ENCODE peak calls at places on chromosomes 1 and 21, in ten cellular contexts. One of them, this sample, is unnamed.

GRCh38 chr1:243580984-243581383 is 269.1 kb downstream of the AKT3 start:
- DNase-seq in MM.1S: no peak
- DNase-seq in uterus: no peak
- DNase-seq in PC-3: no peak
- DNase-seq in thoracic aorta: no peak
- DNase-seq in left ventricle myocardium inferior: no peak
- DNase-seq in brain microvascular endothelial cell: no peak
- DNase-seq in OCI-LY7: no peak
- DNase-seq in stomach: no peak
- DNase-seq in body of pancreas: no peak
- DNase-seq in this sample: no peak

GRCh38 chr1:196433000-196433399 is 175.2 kb downstream of the KCNT2 start:
- DNase-seq in MM.1S: no peak
- DNase-seq in uterus: no peak
- DNase-seq in PC-3: no peak
- DNase-seq in thoracic aorta: no peak
- DNase-seq in left ventricle myocardium inferior: no peak
- DNase-seq in brain microvascular endothelial cell: no peak
- DNase-seq in OCI-LY7: no peak
- DNase-seq in stomach: no peak
- DNase-seq in body of pancreas: no peak
- DNase-seq in this sample: no peak

GRCh38 chr1:20185834-20186782 is at the start of the genes PLA2G2C and UBXN10:
- DNase-seq in MM.1S: no peak
- DNase-seq in uterus: peak
- DNase-seq in PC-3: no peak
- DNase-seq in thoracic aorta: no peak
- DNase-seq in left ventricle myocardium inferior: peak
- DNase-seq in brain microvascular endothelial cell: no peak
- DNase-seq in OCI-LY7: peak
- DNase-seq in stomach: peak
- DNase-seq in body of pancreas: peak
- DNase-seq in this sample: peak

GRCh38 chr1:169509354-169509753 is 23.6 kb upstream of the SLC19A2 start:
- DNase-seq in MM.1S: no peak
- DNase-seq in uterus: no peak
- DNase-seq in PC-3: no peak
- DNase-seq in thoracic aorta: no peak
- DNase-seq in left ventricle myocardium inferior: no peak
- DNase-seq in brain microvascular endothelial cell: no peak
- DNase-seq in OCI-LY7: no peak
- DNase-seq in stomach: no peak
- DNase-seq in body of pancreas: no peak
- DNase-seq in this sample: no peak

GRCh38 chr1:9278585-9279153 is 14.0 kb upstream of the SPSB1 start:
- DNase-seq in MM.1S: no peak
- DNase-seq in uterus: no peak
- DNase-seq in PC-3: no peak
- DNase-seq in thoracic aorta: no peak
- DNase-seq in left ventricle myocardium inferior: no peak
- DNase-seq in brain microvascular endothelial cell: no peak
- DNase-seq in OCI-LY7: no peak
- DNase-seq in stomach: no peak
- DNase-seq in body of pancreas: no peak
- DNase-seq in this sample: no peak

GRCh38 chr1:153597206-153597605 is 15.7 kb downstream of the S100A16 start:
- DNase-seq in MM.1S: no peak
- DNase-seq in uterus: no peak
- DNase-seq in PC-3: peak
- DNase-seq in thoracic aorta: no peak
- DNase-seq in left ventricle myocardium inferior: no peak
- DNase-seq in brain microvascular endothelial cell: peak
- DNase-seq in OCI-LY7: no peak
- DNase-seq in stomach: no peak
- DNase-seq in body of pancreas: no peak
- DNase-seq in this sample: no peak

GRCh38 chr1:179881642-179882252 is 338 bp upstream of the TOR1AIP1 start:
- DNase-seq in MM.1S: no peak
- DNase-seq in uterus: peak
- DNase-seq in PC-3: peak
- DNase-seq in thoracic aorta: peak
- DNase-seq in left ventricle myocardium inferior: no peak
- DNase-seq in brain microvascular endothelial cell: peak
- DNase-seq in OCI-LY7: no peak
- DNase-seq in stomach: peak
- DNase-seq in body of pancreas: peak
- DNase-seq in this sample: no peak

GRCh38 chr1:234743866-234744581 is 134.0 kb upstream of the IRF2BP2 start:
- DNase-seq in MM.1S: no peak
- DNase-seq in uterus: no peak
- DNase-seq in PC-3: no peak
- DNase-seq in thoracic aorta: no peak
- DNase-seq in left ventricle myocardium inferior: no peak
- DNase-seq in brain microvascular endothelial cell: peak
- DNase-seq in OCI-LY7: no peak
- DNase-seq in stomach: no peak
- DNase-seq in body of pancreas: no peak
- DNase-seq in this sample: no peak

GRCh38 chr21:37294674-37295073 is 27.5 kb upstream of the VPS26C start:
- DNase-seq in MM.1S: no peak
- DNase-seq in uterus: no peak
- DNase-seq in PC-3: no peak
- DNase-seq in thoracic aorta: no peak
- DNase-seq in left ventricle myocardium inferior: no peak
- DNase-seq in brain microvascular endothelial cell: no peak
- DNase-seq in OCI-LY7: no peak
- DNase-seq in stomach: no peak
- DNase-seq in body of pancreas: no peak
- DNase-seq in this sample: no peak

GRCh38 chr1:181503130-181503810 is 20.0 kb downstream of the CACNA1E start:
- DNase-seq in MM.1S: no peak
- DNase-seq in uterus: peak
- DNase-seq in PC-3: no peak
- DNase-seq in thoracic aorta: no peak
- DNase-seq in left ventricle myocardium inferior: no peak
- DNase-seq in brain microvascular endothelial cell: no peak
- DNase-seq in OCI-LY7: no peak
- DNase-seq in stomach: no peak
- DNase-seq in body of pancreas: peak
- DNase-seq in this sample: no peak
- H3K27ac ChIP-seq in MM.1S: no peak
- H3K27ac ChIP-seq in uterus: peak
- H3K27ac ChIP-seq in PC-3: no peak
- H3K27ac ChIP-seq in thoracic aorta: no peak
- H3K27ac ChIP-seq in left ventricle myocardium inferior: no peak
- H3K27ac ChIP-seq in brain microvascular endothelial cell: no peak
- H3K27ac ChIP-seq in OCI-LY7: no peak
- H3K27ac ChIP-seq in stomach: peak
- H3K27ac ChIP-seq in body of pancreas: no peak
- H3K27ac ChIP-seq in this sample: no peak

GRCh38 chr1:59669752-59670312 is 144.9 kb upstream of the HOOK1 start:
- DNase-seq in MM.1S: no peak
- DNase-seq in uterus: peak
- DNase-seq in PC-3: no peak
- DNase-seq in thoracic aorta: no peak
- DNase-seq in left ventricle myocardium inferior: peak
- DNase-seq in brain microvascular endothelial cell: peak
- DNase-seq in OCI-LY7: no peak
- DNase-seq in stomach: no peak
- DNase-seq in body of pancreas: peak
- DNase-seq in this sample: no peak
- H3K27ac ChIP-seq in MM.1S: no peak
- H3K27ac ChIP-seq in uterus: peak
- H3K27ac ChIP-seq in PC-3: no peak
- H3K27ac ChIP-seq in thoracic aorta: peak
- H3K27ac ChIP-seq in left ventricle myocardium inferior: peak
- H3K27ac ChIP-seq in brain microvascular endothelial cell: peak
- H3K27ac ChIP-seq in OCI-LY7: no peak
- H3K27ac ChIP-seq in stomach: peak
- H3K27ac ChIP-seq in body of pancreas: peak
- H3K27ac ChIP-seq in this sample: no peak

DNA sequence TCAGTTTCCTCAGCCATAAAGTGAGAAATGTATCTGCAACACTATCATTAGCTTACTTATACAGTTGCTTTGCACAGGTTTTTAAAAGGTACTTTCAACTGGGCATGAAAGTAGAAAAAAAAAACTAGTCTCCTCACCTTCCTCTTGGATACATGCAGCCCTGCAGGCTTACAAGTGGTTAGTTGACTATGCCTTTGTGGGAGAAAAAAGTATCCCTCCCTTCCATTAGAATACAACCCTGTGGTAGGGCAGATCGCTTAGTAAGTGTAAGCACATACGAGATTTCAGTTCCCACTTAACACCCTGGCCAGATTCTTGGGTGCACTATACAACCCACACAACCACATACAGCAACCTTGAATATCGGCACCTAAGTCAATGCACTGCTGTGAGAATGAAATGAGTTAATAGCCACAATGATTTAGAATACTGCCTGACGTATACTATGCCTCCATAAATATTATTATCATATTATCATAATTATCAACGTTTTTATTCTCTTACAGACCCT is 54.7 kb downstream of the PIGK start:
- DNase-seq in MM.1S: no peak
- DNase-seq in uterus: no peak
- DNase-seq in PC-3: no peak
- DNase-seq in thoracic aorta: no peak
- DNase-seq in left ventricle myocardium inferior: no peak
- DNase-seq in brain microvascular endothelial cell: no peak
- DNase-seq in OCI-LY7: no peak
- DNase-seq in stomach: no peak
- DNase-seq in body of pancreas: no peak
- DNase-seq in this sample: no peak
- H3K27ac ChIP-seq in MM.1S: no peak
- H3K27ac ChIP-seq in uterus: no peak
- H3K27ac ChIP-seq in PC-3: no peak
- H3K27ac ChIP-seq in thoracic aorta: no peak
- H3K27ac ChIP-seq in left ventricle myocardium inferior: no peak
- H3K27ac ChIP-seq in brain microvascular endothelial cell: no peak
- H3K27ac ChIP-seq in OCI-LY7: no peak
- H3K27ac ChIP-seq in stomach: no peak
- H3K27ac ChIP-seq in body of pancreas: no peak
- H3K27ac ChIP-seq in this sample: no peak

DNA sequence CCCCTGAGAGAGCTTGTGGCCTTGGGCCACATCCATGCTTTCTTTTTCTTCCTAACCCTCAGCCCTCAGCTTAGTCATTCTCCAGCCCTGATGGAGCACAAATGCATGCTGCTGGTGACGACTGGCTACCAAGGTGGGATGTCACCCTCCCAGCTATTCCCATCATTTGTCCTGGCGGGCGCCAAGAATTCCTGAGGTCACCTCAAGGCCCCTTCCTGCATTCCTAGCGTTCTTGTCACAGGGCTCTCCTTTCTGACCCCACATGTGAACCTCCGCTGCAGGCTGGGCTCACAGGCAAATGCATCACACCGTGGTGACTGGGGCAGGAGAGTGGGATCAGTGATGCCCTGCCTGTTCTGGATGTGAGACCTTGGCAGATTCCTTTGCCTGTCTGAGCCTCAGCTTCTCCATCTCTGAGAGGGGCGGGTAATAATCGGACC is 53.4 kb upstream of the IFFO2 start:
- DNase-seq in MM.1S: no peak
- DNase-seq in uterus: no peak
- DNase-seq in PC-3: peak
- DNase-seq in thoracic aorta: no peak
- DNase-seq in left ventricle myocardium inferior: no peak
- DNase-seq in brain microvascular endothelial cell: peak
- DNase-seq in OCI-LY7: no peak
- DNase-seq in stomach: no peak
- DNase-seq in body of pancreas: peak
- DNase-seq in this sample: no peak
- H3K27ac ChIP-seq in MM.1S: no peak
- H3K27ac ChIP-seq in uterus: peak
- H3K27ac ChIP-seq in PC-3: peak
- H3K27ac ChIP-seq in thoracic aorta: peak
- H3K27ac ChIP-seq in left ventricle myocardium inferior: no peak
- H3K27ac ChIP-seq in brain microvascular endothelial cell: peak
- H3K27ac ChIP-seq in OCI-LY7: no peak
- H3K27ac ChIP-seq in stomach: peak
- H3K27ac ChIP-seq in body of pancreas: peak
- H3K27ac ChIP-seq in this sample: no peak

DNA sequence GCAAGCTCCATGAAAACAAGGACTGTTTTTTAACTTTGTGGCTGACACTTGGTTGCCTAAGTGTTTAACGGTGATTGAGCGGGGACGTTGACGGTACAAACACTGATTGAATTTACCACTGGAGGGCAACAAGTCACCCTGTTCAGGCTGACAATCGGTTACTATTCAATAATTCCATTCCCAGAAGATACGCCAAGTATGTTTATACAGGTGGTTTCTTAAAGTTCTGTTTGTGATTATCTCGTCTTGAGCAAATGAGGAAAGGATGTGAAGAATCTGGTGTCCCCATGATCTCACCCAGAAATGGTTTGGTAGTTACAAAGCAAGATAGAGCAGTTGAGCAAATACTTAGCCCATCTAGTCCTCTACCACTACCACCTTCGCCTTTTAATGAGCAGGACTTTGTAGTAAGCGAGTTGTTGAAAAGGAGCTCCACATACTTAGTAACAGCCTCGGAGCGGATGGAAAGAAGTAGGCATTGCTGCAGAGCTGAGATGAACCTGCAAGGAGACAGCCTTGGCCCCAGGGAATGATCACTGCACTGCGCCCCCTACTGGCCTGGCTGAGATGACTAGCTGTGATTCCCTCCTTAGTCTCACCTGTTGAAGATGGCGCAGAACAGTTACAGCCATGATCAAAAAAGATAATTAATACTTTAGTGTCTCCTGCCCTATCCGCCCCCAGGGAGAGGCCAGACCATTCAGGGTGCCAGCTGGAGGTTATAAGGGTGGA is 36.3 kb downstream of the IFNAR1 start:
- DNase-seq in MM.1S: peak
- DNase-seq in uterus: peak
- DNase-seq in PC-3: peak
- DNase-seq in thoracic aorta: peak
- DNase-seq in left ventricle myocardium inferior: peak
- DNase-seq in brain microvascular endothelial cell: peak
- DNase-seq in OCI-LY7: peak
- DNase-seq in stomach: peak
- DNase-seq in body of pancreas: peak
- DNase-seq in this sample: peak
- H3K27ac ChIP-seq in MM.1S: peak
- H3K27ac ChIP-seq in uterus: peak
- H3K27ac ChIP-seq in PC-3: peak
- H3K27ac ChIP-seq in thoracic aorta: peak
- H3K27ac ChIP-seq in left ventricle myocardium inferior: peak
- H3K27ac ChIP-seq in brain microvascular endothelial cell: peak
- H3K27ac ChIP-seq in OCI-LY7: peak
- H3K27ac ChIP-seq in stomach: peak
- H3K27ac ChIP-seq in body of pancreas: no peak
- H3K27ac ChIP-seq in this sample: peak

DNA sequence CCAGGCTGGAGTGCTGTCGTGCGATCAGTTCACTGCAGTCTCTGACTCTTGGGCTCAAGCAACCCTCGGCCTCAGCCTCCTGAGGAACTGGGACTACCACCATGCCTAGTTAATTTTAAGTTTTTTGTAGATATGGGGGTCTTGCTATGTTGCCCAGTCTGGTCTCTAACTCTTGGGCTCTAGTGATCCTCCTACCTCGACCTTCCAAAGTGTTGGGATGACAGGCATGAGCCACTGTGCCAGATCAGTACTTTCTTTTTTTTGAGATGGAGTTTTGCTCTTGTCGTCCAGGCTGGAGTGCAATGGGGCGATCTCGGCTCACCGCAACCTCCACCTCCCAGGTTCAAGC is 11.4 kb upstream of the TXNIP start:
- DNase-seq in MM.1S: no peak
- DNase-seq in uterus: no peak
- DNase-seq in PC-3: no peak
- DNase-seq in thoracic aorta: no peak
- DNase-seq in left ventricle myocardium inferior: no peak
- DNase-seq in brain microvascular endothelial cell: no peak
- DNase-seq in OCI-LY7: no peak
- DNase-seq in stomach: no peak
- DNase-seq in body of pancreas: no peak
- DNase-seq in this sample: no peak
- H3K27ac ChIP-seq in MM.1S: no peak
- H3K27ac ChIP-seq in uterus: peak
- H3K27ac ChIP-seq in PC-3: no peak
- H3K27ac ChIP-seq in thoracic aorta: peak
- H3K27ac ChIP-seq in left ventricle myocardium inferior: peak
- H3K27ac ChIP-seq in brain microvascular endothelial cell: no peak
- H3K27ac ChIP-seq in OCI-LY7: no peak
- H3K27ac ChIP-seq in stomach: peak
- H3K27ac ChIP-seq in body of pancreas: no peak
- H3K27ac ChIP-seq in this sample: peak